ENCODE peak calls at places on chromosomes 2 and 18, in nine cellular contexts. A is progenitor cell of endocrine pancreas; Q is left ventricle myocardium inferior; M is GM13977; E is WTC11; U is hypothalamus; I is activated T-helper 9 cell treated with anti-CD3 and anti-CD28 coated beads, Interleukin-2, amount 50 U/mL, for 16 hours; J is NB4; L is activated T-helper 1 cell treated with anti-CD3 and anti-CD28 coated beads, Interleukin-2, amount 50 U/mL, for 16 hours. N is an unnamed sample.

GRCh38 chr18:78972385-78972918 is 7.2 kb upstream of the SALL3 start:
- DNase-seq in M (no peak), Q (no peak), U (no peak), A (no peak), I (no peak), J (no peak), E (no peak), L (no peak), N (no peak)

GRCh38 chr2:127313359-127313758 is 19.4 kb upstream of the ERCC3 start:
- DNase-seq in M (peak), A (no peak), L (no peak), I (no peak), J (peak), U (no peak), E (no peak), Q (no peak), N (no peak)

GRCh38 chr2:213959589-213959988 is 451.3 kb upstream of the VWC2L start:
- DNase-seq in L (no peak), I (no peak), M (no peak), U (no peak), E (no peak), J (no peak), A (no peak), Q (no peak), N (no peak)

GRCh38 chr18:35695384-35695783 is 113.8 kb downstream of the GALNT1 start:
- DNase-seq in E (no peak), U (no peak), M (no peak), A (no peak), I (no peak), Q (no peak), L (no peak), J (no peak), N (no peak)

GRCh38 chr2:45469314-45470099 is 141.6 kb downstream of the SRBD1 start:
- DNase-seq in I (no peak), E (no peak), A (no peak), U (no peak), L (no peak), Q (no peak), M (no peak), J (no peak), N (no peak)

GRCh38 chr2:100036793-100037192 is 105.6 kb downstream of the AFF3 start:
- DNase-seq in L (no peak), I (no peak), J (no peak), E (no peak), Q (no peak), A (no peak), U (no peak), M (no peak), N (no peak)

GRCh38 chr18:76388891-76389423 is 106.1 kb downstream of the ZNF516 start:
- DNase-seq in A (no peak), E (no peak), J (no peak), Q (no peak), I (no peak), L (no peak), M (no peak), U (no peak), N (no peak)

GRCh38 chr18:75797046-75797445 is 369.5 kb upstream of the SMIM21 start:
- DNase-seq in A (no peak), E (no peak), Q (no peak), L (no peak), M (no peak), I (no peak), U (no peak), J (no peak), N (no peak)

GRCh38 chr2:8525582-8526402 is 156.1 kb upstream of the ID2 start:
- DNase-seq in Q (peak), J (peak), M (peak), A (peak), I (no peak), E (peak), U (peak), L (no peak), N (no peak)

GRCh38 chr18:35581555-35582309 is at the start of gene GALNT1:
- DNase-seq in J (peak), I (no peak), U (no peak), M (peak), L (no peak), Q (peak), A (no peak), E (peak), N (no peak)

GRCh38 chr2:189116984-189117383 is 62.6 kb downstream of the COL5A2 start:
- DNase-seq in E (no peak), I (no peak), A (no peak), J (no peak), L (no peak), U (no peak), Q (no peak), M (no peak), N (no peak)

GRCh38 chr18:13513015-13513414 is 213.3 kb downstream of the FAM210A start:
- DNase-seq in Q (no peak), J (no peak), M (no peak), E (no peak), U (no peak), A (no peak), L (no peak), I (no peak), N (no peak)

GRCh38 chr2:241796610-241797138 is 12.3 kb upstream of the NEU4 start:
- DNase-seq in E (no peak), Q (peak), A (no peak), L (peak), I (no peak), M (peak), J (no peak), U (no peak), N (no peak)

GRCh38 chr18:23189768-23190661 is 54.7 kb downstream of the CABLES1 start:
- DNase-seq in J (no peak), M (no peak), L (no peak), Q (no peak), E (no peak), U (no peak), A (no peak), I (no peak), N (no peak)

GRCh38 chr2:226868331-226868730 is 32.5 kb downstream of the RHBDD1 start:
- DNase-seq in A (no peak), M (no peak), U (no peak), I (no peak), L (no peak), J (no peak), Q (no peak), E (no peak), N (no peak)

GRCh38 chr2:66235408-66235807 is 199.5 kb upstream of the MEIS1 start:
- DNase-seq in Q (no peak), I (no peak), A (no peak), J (no peak), U (no peak), L (no peak), E (no peak), M (no peak), N (no peak)

GRCh38 chr18:79735071-79735980 is 55.7 kb downstream of the CTDP1 start:
- DNase-seq in Q (peak), M (no peak), E (no peak), A (no peak), J (no peak), L (no peak), I (no peak), U (no peak), N (no peak)

GRCh38 chr2:157056200-157056676 is 201.3 kb upstream of the GALNT5 start:
- DNase-seq in J (no peak), U (no peak), L (no peak), Q (no peak), A (no peak), E (no peak), I (no peak), M (no peak), N (peak)

GRCh38 chr2:160842286-160842685 is 317.9 kb upstream of the TANK start:
- DNase-seq in Q (no peak), J (no peak), E (no peak), L (no peak), A (no peak), M (no peak), U (no peak), I (no peak), N (no peak)

GRCh38 chr2:3491306-3491705 is 28.0 kb downstream of the ADI1 start:
- DNase-seq in U (no peak), M (no peak), Q (no peak), A (no peak), E (no peak), I (no peak), J (peak), L (no peak), N (no peak)

GRCh38 chr18:23182606-23183005 is 47.3 kb downstream of the CABLES1 start:
- DNase-seq in M (no peak), J (no peak), E (no peak), A (no peak), Q (no peak), U (no peak), L (no peak), I (no peak), N (no peak)

GRCh38 chr2:170895023-170895759 is 33.9 kb upstream of the GORASP2 start:
- DNase-seq in U (no peak), L (no peak), M (no peak), J (no peak), Q (no peak), E (no peak), A (no peak), I (no peak), N (no peak)

GRCh38 chr2:26067980-26068507 is 34.2 kb downstream of the RAB10 start:
- DNase-seq in L (no peak), U (no peak), Q (no peak), E (no peak), A (no peak), J (peak), I (no peak), M (no peak), N (no peak)

GRCh38 chr2:58155160-58155778 is 85.9 kb downstream of the FANCL start:
- DNase-seq in I (no peak), U (no peak), Q (no peak), J (no peak), A (no peak), E (no peak), L (no peak), M (no peak), N (no peak)

GRCh38 chr2:241417626-241418025 is 61.5 kb downstream of the FARP2 start:
- DNase-seq in I (no peak), E (no peak), M (no peak), J (no peak), A (no peak), Q (no peak), U (peak), L (no peak), N (no peak)

GRCh38 chr2:75574106-75574505 is 13.4 kb upstream of the EVA1A start:
- DNase-seq in A (no peak), I (no peak), U (no peak), L (no peak), J (no peak), M (no peak), E (no peak), Q (no peak), N (peak)

GRCh38 chr2:31446848-31447247 is 32.3 kb upstream of the XDH start:
- DNase-seq in J (no peak), Q (no peak), I (no peak), M (no peak), L (no peak), U (no peak), E (no peak), A (no peak), N (no peak)

GRCh38 chr18:74617486-74617885 is 19.8 kb downstream of the ZNF407 start:
- DNase-seq in I (no peak), E (no peak), A (no peak), U (no peak), M (no peak), J (no peak), Q (no peak), L (no peak), N (no peak)

GRCh38 chr18:61894751-61895524 is 2.1 kb upstream of the RNF152 start:
- DNase-seq in A (no peak), I (no peak), Q (no peak), J (no peak), E (no peak), M (peak), U (no peak), L (no peak), N (no peak)

GRCh38 chr2:229815858-229816257 is 101.5 kb upstream of the DNER start:
- DNase-seq in U (no peak), E (no peak), Q (no peak), I (no peak), J (no peak), M (no peak), A (no peak), L (no peak), N (peak)

N was measured in Caki2.